ENCODE peak calls at places on chromosomes 16 and 17, in nine cellular contexts. One of them, this sample, is unnamed.

GRCh38 chr17:47896672-47897490 is 845 bp downstream of the SP2 start:
- DNase-seq in lower leg skin: peak
- DNase-seq in progenitor cell of endocrine pancreas: no peak
- DNase-seq in uterus: no peak
- DNase-seq in epithelial cell of proximal tubule: no peak
- DNase-seq in mucosa of descending colon: no peak
- DNase-seq in CD8-positive, alpha-beta T cell: no peak
- DNase-seq in HFFc6: no peak
- DNase-seq in GM10248: no peak
- DNase-seq in this sample: no peak

GRCh38 chr17:6853764-6854442 is 22.4 kb upstream of the TEKT1 start:
- DNase-seq in lower leg skin: no peak
- DNase-seq in progenitor cell of endocrine pancreas: no peak
- DNase-seq in uterus: no peak
- DNase-seq in epithelial cell of proximal tubule: no peak
- DNase-seq in mucosa of descending colon: no peak
- DNase-seq in CD8-positive, alpha-beta T cell: peak
- DNase-seq in HFFc6: no peak
- DNase-seq in GM10248: peak
- DNase-seq in this sample: no peak

GRCh38 chr16:31351246-31351936 is 3.6 kb upstream of the ITGAX start:
- DNase-seq in lower leg skin: no peak
- DNase-seq in progenitor cell of endocrine pancreas: no peak
- DNase-seq in uterus: no peak
- DNase-seq in epithelial cell of proximal tubule: no peak
- DNase-seq in mucosa of descending colon: no peak
- DNase-seq in CD8-positive, alpha-beta T cell: no peak
- DNase-seq in HFFc6: no peak
- DNase-seq in GM10248: no peak
- DNase-seq in this sample: no peak

GRCh38 chr17:48961516-48962233 is 6.7 kb downstream of the GIP start:
- DNase-seq in lower leg skin: no peak
- DNase-seq in progenitor cell of endocrine pancreas: peak
- DNase-seq in uterus: no peak
- DNase-seq in epithelial cell of proximal tubule: no peak
- DNase-seq in mucosa of descending colon: no peak
- DNase-seq in CD8-positive, alpha-beta T cell: no peak
- DNase-seq in HFFc6: peak
- DNase-seq in GM10248: no peak
- DNase-seq in this sample: no peak

GRCh38 chr17:81573794-81574642 is 21.9 kb upstream of the FAAP100 start:
- DNase-seq in lower leg skin: no peak
- DNase-seq in progenitor cell of endocrine pancreas: no peak
- DNase-seq in uterus: no peak
- DNase-seq in epithelial cell of proximal tubule: no peak
- DNase-seq in mucosa of descending colon: no peak
- DNase-seq in CD8-positive, alpha-beta T cell: no peak
- DNase-seq in HFFc6: no peak
- DNase-seq in GM10248: no peak
- DNase-seq in this sample: no peak

GRCh38 chr17:29616300-29617048 is 6.2 kb downstream of the CORO6 start:
- DNase-seq in lower leg skin: no peak
- DNase-seq in progenitor cell of endocrine pancreas: no peak
- DNase-seq in uterus: no peak
- DNase-seq in epithelial cell of proximal tubule: no peak
- DNase-seq in mucosa of descending colon: peak
- DNase-seq in CD8-positive, alpha-beta T cell: no peak
- DNase-seq in HFFc6: no peak
- DNase-seq in GM10248: no peak
- DNase-seq in this sample: no peak

GRCh38 chr17:82603981-82604448 is 44.2 kb downstream of the WDR45B start:
- DNase-seq in lower leg skin: peak
- DNase-seq in progenitor cell of endocrine pancreas: no peak
- DNase-seq in uterus: peak
- DNase-seq in epithelial cell of proximal tubule: no peak
- DNase-seq in mucosa of descending colon: peak
- DNase-seq in CD8-positive, alpha-beta T cell: no peak
- DNase-seq in HFFc6: no peak
- DNase-seq in GM10248: no peak
- DNase-seq in this sample: no peak

GRCh38 chr16:13307255-13307654 is 405.9 kb downstream of the SHISA9 start:
- DNase-seq in lower leg skin: no peak
- DNase-seq in progenitor cell of endocrine pancreas: no peak
- DNase-seq in uterus: no peak
- DNase-seq in epithelial cell of proximal tubule: peak
- DNase-seq in mucosa of descending colon: no peak
- DNase-seq in CD8-positive, alpha-beta T cell: no peak
- DNase-seq in HFFc6: peak
- DNase-seq in GM10248: no peak
- DNase-seq in this sample: no peak

GRCh38 chr16:70700101-70701020 is 14.5 kb upstream of the MTSS2 start:
- DNase-seq in lower leg skin: no peak
- DNase-seq in progenitor cell of endocrine pancreas: no peak
- DNase-seq in uterus: no peak
- DNase-seq in epithelial cell of proximal tubule: no peak
- DNase-seq in mucosa of descending colon: no peak
- DNase-seq in CD8-positive, alpha-beta T cell: no peak
- DNase-seq in HFFc6: no peak
- DNase-seq in GM10248: no peak
- DNase-seq in this sample: no peak

GRCh38 chr17:9451919-9452318 is 123.7 kb downstream of the STX8 start:
- DNase-seq in lower leg skin: no peak
- DNase-seq in progenitor cell of endocrine pancreas: no peak
- DNase-seq in uterus: no peak
- DNase-seq in epithelial cell of proximal tubule: no peak
- DNase-seq in mucosa of descending colon: no peak
- DNase-seq in CD8-positive, alpha-beta T cell: no peak
- DNase-seq in HFFc6: no peak
- DNase-seq in GM10248: no peak
- DNase-seq in this sample: no peak

GRCh38 chr17:75666959-75667790 is at the start of the genes RECQL5 and SAP30BP:
- DNase-seq in lower leg skin: peak
- DNase-seq in progenitor cell of endocrine pancreas: peak
- DNase-seq in uterus: peak
- DNase-seq in epithelial cell of proximal tubule: peak
- DNase-seq in mucosa of descending colon: peak
- DNase-seq in CD8-positive, alpha-beta T cell: peak
- DNase-seq in HFFc6: peak
- DNase-seq in GM10248: peak
- DNase-seq in this sample: peak

GRCh38 chr17:75662511-75662910 is 4.4 kb downstream of the RECQL5 start:
- DNase-seq in lower leg skin: no peak
- DNase-seq in progenitor cell of endocrine pancreas: no peak
- DNase-seq in uterus: no peak
- DNase-seq in epithelial cell of proximal tubule: no peak
- DNase-seq in mucosa of descending colon: no peak
- DNase-seq in CD8-positive, alpha-beta T cell: no peak
- DNase-seq in HFFc6: no peak
- DNase-seq in GM10248: no peak
- DNase-seq in this sample: no peak

GRCh38 chr17:75661531-75661930 is 5.4 kb downstream of the RECQL5 start:
- DNase-seq in lower leg skin: no peak
- DNase-seq in progenitor cell of endocrine pancreas: no peak
- DNase-seq in uterus: no peak
- DNase-seq in epithelial cell of proximal tubule: no peak
- DNase-seq in mucosa of descending colon: no peak
- DNase-seq in CD8-positive, alpha-beta T cell: no peak
- DNase-seq in HFFc6: no peak
- DNase-seq in GM10248: no peak
- DNase-seq in this sample: no peak

GRCh38 chr17:75665981-75666380 is 973 bp downstream of the RECQL5 start:
- DNase-seq in lower leg skin: no peak
- DNase-seq in progenitor cell of endocrine pancreas: no peak
- DNase-seq in uterus: no peak
- DNase-seq in epithelial cell of proximal tubule: no peak
- DNase-seq in mucosa of descending colon: no peak
- DNase-seq in CD8-positive, alpha-beta T cell: no peak
- DNase-seq in HFFc6: no peak
- DNase-seq in GM10248: no peak
- DNase-seq in this sample: no peak

DNA sequence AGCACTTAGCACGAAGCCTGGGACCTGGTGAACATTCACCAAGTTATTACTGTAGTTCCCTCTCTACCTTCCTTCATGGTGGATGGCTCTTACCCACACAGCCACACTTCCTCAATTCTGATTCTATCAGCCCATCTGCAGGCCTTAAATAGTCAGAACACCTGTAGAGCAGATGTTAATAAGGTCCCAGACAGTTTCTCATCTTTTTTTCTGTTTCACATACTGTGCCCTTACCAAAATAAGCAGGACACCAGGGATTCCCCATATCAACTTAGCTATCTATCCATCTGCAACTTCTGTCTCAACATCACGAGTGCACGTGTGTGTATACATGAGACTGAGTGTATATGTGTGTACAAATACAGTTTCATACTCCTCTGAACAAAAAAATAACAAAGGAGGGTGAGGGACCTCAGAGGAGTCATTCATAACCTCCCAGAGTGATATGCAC is 2.8 kb downstream of the RECQL5 start:
- DNase-seq in lower leg skin: no peak
- DNase-seq in progenitor cell of endocrine pancreas: no peak
- DNase-seq in uterus: no peak
- DNase-seq in epithelial cell of proximal tubule: no peak
- DNase-seq in mucosa of descending colon: no peak
- DNase-seq in CD8-positive, alpha-beta T cell: no peak
- DNase-seq in HFFc6: no peak
- DNase-seq in GM10248: peak
- DNase-seq in this sample: no peak
- TF ChIP-seq CTCF in lower leg skin: no peak
- TF ChIP-seq CTCF in progenitor cell of endocrine pancreas: no peak
- TF ChIP-seq CTCF in uterus: no peak
- TF ChIP-seq CTCF in epithelial cell of proximal tubule: no peak
- TF ChIP-seq CTCF in mucosa of descending colon: no peak
- TF ChIP-seq CTCF in CD8-positive, alpha-beta T cell: no peak
- TF ChIP-seq CTCF in HFFc6: no peak
- TF ChIP-seq CTCF in GM10248: no peak
- TF ChIP-seq CTCF in this sample: no peak

GRCh38 chr16:78002915-78003538 is 19.3 kb upstream of the CLEC3A start:
- DNase-seq in lower leg skin: peak
- DNase-seq in progenitor cell of endocrine pancreas: peak
- DNase-seq in uterus: peak
- DNase-seq in epithelial cell of proximal tubule: peak
- DNase-seq in mucosa of descending colon: peak
- DNase-seq in CD8-positive, alpha-beta T cell: peak
- DNase-seq in HFFc6: peak
- DNase-seq in GM10248: peak
- DNase-seq in this sample: peak

GRCh38 chr16:78004501-78004900 is 17.8 kb upstream of the CLEC3A start:
- DNase-seq in lower leg skin: no peak
- DNase-seq in progenitor cell of endocrine pancreas: no peak
- DNase-seq in uterus: no peak
- DNase-seq in epithelial cell of proximal tubule: no peak
- DNase-seq in mucosa of descending colon: no peak
- DNase-seq in CD8-positive, alpha-beta T cell: no peak
- DNase-seq in HFFc6: no peak
- DNase-seq in GM10248: no peak
- DNase-seq in this sample: no peak

GRCh38 chr16:78007121-78007520 is 15.2 kb upstream of the CLEC3A start:
- DNase-seq in lower leg skin: no peak
- DNase-seq in progenitor cell of endocrine pancreas: no peak
- DNase-seq in uterus: no peak
- DNase-seq in epithelial cell of proximal tubule: no peak
- DNase-seq in mucosa of descending colon: no peak
- DNase-seq in CD8-positive, alpha-beta T cell: no peak
- DNase-seq in HFFc6: no peak
- DNase-seq in GM10248: no peak
- DNase-seq in this sample: no peak

DNA sequence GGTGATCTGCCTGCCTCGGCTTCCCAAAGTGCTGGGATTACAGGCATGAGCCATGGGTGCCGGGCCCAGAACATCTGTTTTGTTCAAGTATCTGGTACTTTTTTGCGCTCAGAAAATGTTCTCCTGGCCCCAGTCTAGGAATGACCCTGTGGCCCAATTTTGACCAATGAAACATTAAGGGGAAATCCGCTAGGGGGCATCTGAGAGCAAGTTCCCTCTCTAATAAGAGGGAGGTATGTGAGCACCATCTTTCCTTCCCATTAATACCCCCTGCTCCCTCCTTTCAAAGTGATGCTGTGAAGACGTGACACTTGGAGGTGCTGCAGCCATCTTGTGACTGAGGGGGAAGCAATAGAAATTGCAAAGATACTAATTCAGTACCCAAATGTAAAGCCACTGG is 16.5 kb upstream of the CLEC3A start:
- DNase-seq in lower leg skin: no peak
- DNase-seq in progenitor cell of endocrine pancreas: no peak
- DNase-seq in uterus: no peak
- DNase-seq in epithelial cell of proximal tubule: no peak
- DNase-seq in mucosa of descending colon: no peak
- DNase-seq in CD8-positive, alpha-beta T cell: no peak
- DNase-seq in HFFc6: no peak
- DNase-seq in GM10248: peak
- DNase-seq in this sample: no peak
- TF ChIP-seq CTCF in lower leg skin: no peak
- TF ChIP-seq CTCF in progenitor cell of endocrine pancreas: peak
- TF ChIP-seq CTCF in uterus: no peak
- TF ChIP-seq CTCF in epithelial cell of proximal tubule: peak
- TF ChIP-seq CTCF in mucosa of descending colon: no peak
- TF ChIP-seq CTCF in CD8-positive, alpha-beta T cell: no peak
- TF ChIP-seq CTCF in HFFc6: peak
- TF ChIP-seq CTCF in GM10248: peak
- TF ChIP-seq CTCF in this sample: peak

GRCh38 chr17:19867654-19868395 is at the start of gene ULK2:
- DNase-seq in lower leg skin: peak
- DNase-seq in progenitor cell of endocrine pancreas: peak
- DNase-seq in uterus: peak
- DNase-seq in epithelial cell of proximal tubule: no peak
- DNase-seq in mucosa of descending colon: peak
- DNase-seq in CD8-positive, alpha-beta T cell: peak
- DNase-seq in HFFc6: peak
- DNase-seq in GM10248: peak
- DNase-seq in this sample: peak

DNA sequence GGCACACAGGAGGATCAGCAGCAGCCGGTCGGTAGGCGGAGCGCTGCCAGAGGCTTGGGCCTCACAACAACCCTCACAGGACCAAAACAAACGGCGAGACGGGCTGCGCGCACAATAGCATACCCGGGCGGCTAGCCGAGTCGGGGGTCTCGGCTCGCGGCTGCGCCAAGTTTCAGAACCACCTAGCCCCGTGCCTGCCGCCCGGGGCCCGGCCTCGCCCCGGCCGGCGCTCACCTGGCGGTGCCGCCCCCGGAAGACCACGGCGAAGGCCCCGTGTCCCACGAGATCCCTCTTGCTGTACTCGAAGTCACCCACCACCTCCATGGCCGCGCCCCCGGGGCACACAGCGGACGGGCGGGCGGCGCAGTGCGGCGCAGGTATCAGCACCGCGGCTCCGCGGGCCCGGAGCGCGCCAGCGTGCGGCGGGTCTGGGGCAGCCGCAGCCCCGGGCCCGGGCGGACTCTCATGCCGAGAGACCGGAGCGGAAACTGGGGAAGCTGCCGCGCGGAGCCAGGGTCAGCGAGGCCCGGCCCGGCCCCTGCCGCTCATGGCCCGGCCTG is 562 bp downstream of the ULK2 start:
- DNase-seq in lower leg skin: no peak
- DNase-seq in progenitor cell of endocrine pancreas: peak
- DNase-seq in uterus: peak
- DNase-seq in epithelial cell of proximal tubule: no peak
- DNase-seq in mucosa of descending colon: peak
- DNase-seq in CD8-positive, alpha-beta T cell: peak
- DNase-seq in HFFc6: peak
- DNase-seq in GM10248: peak
- DNase-seq in this sample: peak
- TF ChIP-seq CTCF in lower leg skin: no peak
- TF ChIP-seq CTCF in progenitor cell of endocrine pancreas: no peak
- TF ChIP-seq CTCF in uterus: peak
- TF ChIP-seq CTCF in epithelial cell of proximal tubule: peak
- TF ChIP-seq CTCF in mucosa of descending colon: no peak
- TF ChIP-seq CTCF in CD8-positive, alpha-beta T cell: peak
- TF ChIP-seq CTCF in HFFc6: peak
- TF ChIP-seq CTCF in GM10248: peak
- TF ChIP-seq CTCF in this sample: peak

GRCh38 chr17:68539536-68540469 is 27.6 kb downstream of the PRKAR1A start:
- DNase-seq in lower leg skin: no peak
- DNase-seq in progenitor cell of endocrine pancreas: no peak
- DNase-seq in uterus: peak
- DNase-seq in epithelial cell of proximal tubule: no peak
- DNase-seq in mucosa of descending colon: peak
- DNase-seq in CD8-positive, alpha-beta T cell: no peak
- DNase-seq in HFFc6: peak
- DNase-seq in GM10248: no peak
- DNase-seq in this sample: no peak
- TF ChIP-seq CTCF in lower leg skin: no peak
- TF ChIP-seq CTCF in progenitor cell of endocrine pancreas: peak
- TF ChIP-seq CTCF in uterus: peak
- TF ChIP-seq CTCF in epithelial cell of proximal tubule: peak
- TF ChIP-seq CTCF in mucosa of descending colon: no peak
- TF ChIP-seq CTCF in CD8-positive, alpha-beta T cell: no peak
- TF ChIP-seq CTCF in HFFc6: peak
- TF ChIP-seq CTCF in GM10248: peak
- TF ChIP-seq CTCF in this sample: peak

This sample was measured in AG09319.